ENCODE peak calls at places on chromosomes 6 and 20, in nine cellular contexts. U is mesendoderm; W is CD8-positive, alpha-beta memory T cell; H is lower lobe of right lung; O is heart left ventricle; T is CD8-positive, alpha-beta T cell; Q is stomach; L is PC-3; Z is IMR-90. N is an unnamed sample.

GRCh38 chr6:159943101-159943632 is 25.7 kb upstream of the IGF2R start:
- DNase-seq in O (no peak), U (peak), T (no peak), W (no peak), L (no peak), H (no peak), Z (peak), Q (no peak), N (no peak)

GRCh38 chr6:23243858-23244257 is 674.5 kb downstream of the HDGFL1 start:
- DNase-seq in T (no peak), H (no peak), L (no peak), W (no peak), O (no peak), Q (no peak), Z (no peak), U (no peak), N (no peak)

GRCh38 chr6:74611220-74611619 is 594.6 kb downstream of the COL12A1 start:
- DNase-seq in H (no peak), O (no peak), W (no peak), L (peak), U (no peak), T (no peak), Q (no peak), Z (peak), N (no peak)

GRCh38 chr20:35039146-35039545 is 53.5 kb downstream of the TRPC4AP start:
- DNase-seq in Z (no peak), T (no peak), L (peak), U (no peak), O (no peak), H (peak), W (no peak), Q (peak), N (no peak)

GRCh38 chr6:112232845-112233256 is 21.5 kb downstream of the LAMA4 start:
- DNase-seq in O (no peak), Z (peak), T (no peak), L (no peak), Q (no peak), H (no peak), U (no peak), W (no peak), N (peak)

GRCh38 chr6:144284753-144285547 is at the start of gene UTRN:
- DNase-seq in W (peak), Q (peak), O (peak), U (peak), L (peak), T (peak), H (peak), Z (peak), N (peak)

GRCh38 chr6:70033781-70034180 is 167.4 kb downstream of the COL19A1 start:
- DNase-seq in W (no peak), Z (no peak), Q (no peak), U (no peak), L (no peak), H (no peak), T (no peak), O (no peak), N (no peak)

GRCh38 chr6:48378874-48379407 is 267.9 kb upstream of the PTCHD4 start:
- DNase-seq in Q (no peak), U (no peak), H (no peak), T (no peak), W (no peak), Z (no peak), O (no peak), L (no peak), N (no peak)

GRCh38 chr6:62923728-62924127 is 287.5 kb upstream of the FKBP1C start:
- DNase-seq in T (no peak), Q (no peak), H (no peak), Z (no peak), L (no peak), W (no peak), U (no peak), O (no peak), N (no peak)

GRCh38 chr20:1538655-1539054 is 18.9 kb downstream of the SIRPD start:
- DNase-seq in U (no peak), T (no peak), O (no peak), Q (no peak), L (no peak), Z (no peak), W (no peak), H (no peak), N (no peak)

GRCh38 chr20:41692479-41693135 is 74.4 kb upstream of the CHD6 start:
- DNase-seq in Z (peak), O (peak), Q (peak), U (peak), L (no peak), W (peak), T (peak), H (peak), N (peak)

GRCh38 chr6:45388328-45388727 is 10.6 kb upstream of the SUPT3H start:
- DNase-seq in L (peak), H (no peak), W (no peak), U (no peak), T (no peak), O (no peak), Q (no peak), Z (peak), N (no peak)

GRCh38 chr6:113344969-113345368 is 512.2 kb upstream of the MARCKS start:
- DNase-seq in T (no peak), L (no peak), Z (peak), U (no peak), Q (no peak), W (no peak), H (no peak), O (no peak), N (no peak)

GRCh38 chr6:143607959-143608358 is 69.8 kb upstream of the PHACTR2 start:
- DNase-seq in L (no peak), U (no peak), O (no peak), W (no peak), H (no peak), Q (no peak), T (no peak), Z (no peak), N (no peak)

GRCh38 chr6:4359108-4359710 is 223.8 kb upstream of the ECI2 start:
- DNase-seq in U (no peak), W (no peak), T (no peak), O (no peak), L (no peak), Q (peak), H (no peak), Z (peak), N (peak)

GRCh38 chr6:119446623-119447008 is 97.1 kb upstream of the MAN1A1 start:
- DNase-seq in H (no peak), U (no peak), Z (peak), L (peak), W (no peak), Q (peak), T (no peak), O (no peak), N (peak)

GRCh38 chr6:22878706-22879105 is 309.3 kb downstream of the HDGFL1 start:
- DNase-seq in H (no peak), Z (peak), W (no peak), Q (no peak), L (no peak), U (no peak), O (no peak), T (no peak), N (no peak)

GRCh38 chr6:168852336-168852884 is 401.2 kb downstream of the THBS2 start:
- DNase-seq in W (no peak), L (no peak), U (no peak), H (no peak), O (no peak), Q (no peak), Z (no peak), T (no peak), N (no peak)

GRCh38 chr20:9035129-9035528 is 33.8 kb upstream of the PLCB4 start:
- DNase-seq in Z (peak), U (peak), W (no peak), H (no peak), L (peak), T (no peak), O (no peak), Q (no peak), N (no peak)

GRCh38 chr20:38745757-38746156 is 2.5 kb upstream of the ACTR5 start:
- DNase-seq in O (no peak), Z (no peak), Q (no peak), U (no peak), H (no peak), L (no peak), W (no peak), T (no peak), N (no peak)

GRCh38 chr20:38658879-38659612 is 57.4 kb downstream of the ARHGAP40 start:
- DNase-seq in H (no peak), T (no peak), O (no peak), U (peak), Q (no peak), L (peak), Z (no peak), W (peak), N (no peak)

GRCh38 chr20:58155148-58155925 is 73.1 kb downstream of the ANKRD60 start:
- DNase-seq in O (no peak), W (no peak), U (no peak), T (no peak), Q (no peak), Z (no peak), H (no peak), L (no peak), N (no peak)

GRCh38 chr6:97160280-97160679 is 122.7 kb downstream of the MMS22L start:
- DNase-seq in Z (peak), O (no peak), T (no peak), U (peak), H (no peak), W (no peak), L (no peak), Q (no peak), N (no peak)

GRCh38 chr6:135990855-135991464 is 139.5 kb downstream of the PDE7B start:
- DNase-seq in H (no peak), Q (no peak), U (peak), T (no peak), Z (no peak), L (no peak), W (no peak), O (no peak), N (no peak)

GRCh38 chr20:17229256-17229655 is 2.4 kb downstream of the PCSK2 start:
- DNase-seq in U (peak), W (no peak), Z (no peak), O (no peak), H (no peak), T (no peak), Q (no peak), L (no peak), N (no peak)

DNA sequence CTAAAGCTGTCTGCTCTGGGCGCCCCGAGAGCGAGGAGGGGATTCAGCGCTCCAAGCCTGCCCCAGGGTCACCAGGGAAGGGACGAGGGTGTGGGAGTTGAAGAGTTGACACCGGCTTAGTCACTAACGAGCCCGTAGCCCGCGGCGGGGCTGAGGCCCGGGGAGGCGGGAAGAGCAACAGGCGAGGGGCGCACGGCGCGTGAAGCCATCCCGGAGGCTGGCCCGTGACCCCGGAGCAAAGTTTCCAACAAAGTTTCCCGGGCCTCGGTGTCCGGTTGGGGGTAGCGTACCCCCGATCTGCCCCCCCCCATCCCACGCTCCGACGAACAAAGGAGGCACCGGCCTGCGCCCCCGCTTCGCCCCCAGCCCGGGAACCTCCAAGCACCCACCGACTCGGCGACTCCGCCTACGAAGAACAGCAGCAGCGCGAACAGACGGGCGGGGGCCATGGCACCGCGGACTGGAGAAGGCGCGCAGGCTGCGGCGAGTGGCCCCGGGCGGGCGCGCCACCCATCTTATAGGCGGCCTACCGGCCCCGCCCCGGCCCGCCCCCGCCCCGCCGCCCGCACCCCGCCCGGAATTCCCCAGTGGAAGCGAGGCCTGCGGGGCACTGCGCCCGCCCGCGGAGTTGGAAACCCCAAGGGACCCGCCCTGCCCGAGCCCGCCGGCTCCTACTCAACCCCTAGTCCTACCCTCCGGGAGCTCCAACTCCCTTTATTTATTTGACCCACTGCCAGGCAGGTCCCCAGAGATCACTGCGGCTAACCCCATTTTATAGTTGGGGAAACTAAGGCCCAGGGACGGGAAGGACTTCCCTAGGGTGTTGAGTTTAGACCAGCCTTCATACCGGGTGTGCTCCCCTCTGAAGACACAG is at the start of gene SDC4:
- DNase-seq in U (peak), H (peak), W (peak), O (peak), Z (peak), L (peak), Q (peak), T (peak), N (peak)
- H3K27ac ChIP-seq in U (no peak), H (peak), W (peak), O (peak), Z (peak), L (peak), Q (peak), T (no peak), N (peak)

DNA sequence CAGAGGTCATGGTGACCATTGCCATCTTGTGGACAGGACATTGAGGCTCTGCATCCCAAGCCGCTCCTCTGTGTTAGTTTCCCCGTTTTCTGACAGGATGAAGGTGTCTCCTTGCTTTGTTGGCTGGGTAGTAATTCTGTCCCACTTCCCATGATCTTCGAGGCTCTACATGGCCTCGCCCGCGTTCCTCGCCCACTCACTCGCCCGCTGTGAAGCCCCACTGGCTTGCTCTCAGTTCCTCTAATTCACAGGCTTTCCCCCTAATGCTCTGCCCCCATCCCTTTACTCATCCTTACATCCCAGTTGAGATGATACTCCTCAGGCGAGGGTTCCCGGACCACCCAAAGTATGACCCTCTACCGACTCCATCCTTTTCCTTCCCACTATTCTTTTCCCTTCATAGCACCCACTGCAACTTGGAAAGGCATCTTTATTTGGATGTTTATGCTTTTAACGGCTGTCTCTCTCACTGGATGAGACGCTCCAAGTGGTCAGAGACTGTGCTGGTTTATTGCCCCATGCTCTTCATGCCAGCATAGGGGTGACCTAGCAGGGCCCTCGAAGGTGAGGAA is 511 bp upstream of the SLC35B2 start:
- DNase-seq in U (no peak), H (no peak), Z (no peak), L (no peak), Q (no peak), O (no peak), W (no peak), T (no peak), N (no peak)
- H3K27ac ChIP-seq in U (no peak), H (peak), Z (peak), L (no peak), Q (peak), O (peak), W (peak), T (no peak), N (peak)

GRCh38 chr6:89817481-89817880 is 2.1 kb downstream of the MDN1 start:
- DNase-seq in L (no peak), W (no peak), U (peak), Q (no peak), H (no peak), Z (no peak), T (no peak), O (no peak), N (no peak)
- H3K27ac ChIP-seq in L (no peak), W (no peak), U (peak), Q (no peak), H (no peak), Z (no peak), T (no peak), O (no peak), N (no peak)

GRCh38 chr6:117078624-117079023 is 186.7 kb upstream of the VGLL2 start:
- DNase-seq in H (no peak), T (no peak), O (no peak), Q (no peak), U (no peak), W (no peak), Z (no peak), L (no peak), N (no peak)

GRCh38 chr6:117075218-117075617 is 190.1 kb upstream of the VGLL2 start:
- DNase-seq in O (no peak), U (no peak), T (no peak), Q (no peak), L (no peak), H (no peak), Z (no peak), W (no peak), N (no peak)

GRCh38 chr6:117076076-117076475 is 189.3 kb upstream of the VGLL2 start:
- DNase-seq in H (no peak), W (no peak), L (no peak), O (no peak), Z (no peak), T (no peak), U (peak), Q (no peak), N (no peak)

GRCh38 chr6:117074672-117075071 is 190.7 kb upstream of the VGLL2 start:
- DNase-seq in Q (no peak), T (no peak), W (no peak), H (no peak), Z (no peak), U (peak), O (no peak), L (no peak), N (peak)

DNA sequence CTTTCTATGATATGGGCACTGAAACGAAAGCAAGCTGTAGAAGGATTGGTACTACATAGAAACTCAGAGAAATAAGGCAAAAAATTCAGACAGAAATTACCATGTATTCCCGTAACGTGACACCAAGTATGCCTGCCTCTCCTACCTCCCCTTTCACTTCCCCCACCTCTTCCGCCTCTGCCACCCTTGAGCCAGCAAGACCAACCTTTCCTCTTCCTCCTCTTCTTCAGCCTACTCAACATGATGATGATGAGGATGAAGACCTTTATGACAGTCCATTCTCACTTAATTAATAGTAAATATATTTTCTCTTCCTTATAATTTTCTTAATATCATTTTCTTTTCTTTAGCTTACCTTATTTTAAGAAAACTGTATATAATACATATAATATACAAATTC is 188.1 kb upstream of the VGLL2 start:
- DNase-seq in U (no peak), O (no peak), W (no peak), T (no peak), H (no peak), Q (no peak), L (no peak), Z (no peak), N (no peak)
- H3K27ac ChIP-seq in U (no peak), O (no peak), W (no peak), T (no peak), H (no peak), Q (no peak), L (no peak), Z (no peak), N (no peak)

DNA sequence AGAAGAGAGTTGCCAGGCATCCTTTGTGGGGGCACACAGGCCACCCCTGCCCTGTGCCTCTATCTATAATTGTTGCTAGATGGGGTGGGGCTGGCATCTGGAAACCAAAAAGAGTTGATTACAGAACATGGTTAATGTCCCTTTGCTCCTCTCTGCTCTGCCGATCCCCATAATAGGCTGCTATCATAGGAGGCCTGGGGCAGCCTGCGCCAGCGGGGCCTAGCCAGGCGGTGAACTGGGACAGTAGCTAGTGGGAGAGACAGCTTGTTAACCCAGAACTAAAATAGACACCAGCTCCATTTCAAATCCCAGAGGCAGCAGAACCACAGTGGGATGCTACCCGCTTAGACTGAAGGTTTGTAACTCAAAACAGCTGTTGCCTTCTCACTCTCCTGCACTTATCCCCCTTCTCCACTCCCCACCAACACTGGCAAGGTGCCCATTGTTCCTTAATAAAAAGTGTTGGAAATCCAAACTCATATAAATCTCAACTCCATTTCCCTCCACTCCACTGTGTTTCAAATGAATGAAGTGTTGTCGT is 98.5 kb downstream of the SSR1 start:
- DNase-seq in Z (no peak), W (no peak), Q (no peak), H (no peak), T (no peak), L (no peak), U (no peak), O (no peak), N (no peak)
- H3K27ac ChIP-seq in Z (no peak), W (no peak), Q (no peak), H (no peak), T (no peak), L (no peak), U (no peak), O (peak), N (peak)

GRCh38 chr6:44278316-44278715 is 8.1 kb downstream of the TMEM151B start:
- DNase-seq in U (no peak), Q (no peak), L (no peak), W (no peak), H (no peak), Z (no peak), O (no peak), T (no peak), N (no peak)
- H3K27ac ChIP-seq in U (no peak), Q (no peak), L (no peak), W (no peak), H (no peak), Z (no peak), O (no peak), T (no peak), N (no peak)

GRCh38 chr6:165655191-165655590 is 7.8 kb downstream of the PDE10A start:
- DNase-seq in W (no peak), Q (no peak), H (no peak), U (no peak), T (no peak), O (no peak), L (no peak), Z (no peak), N (no peak)

GRCh38 chr6:165653196-165653595 is 9.8 kb downstream of the PDE10A start:
- DNase-seq in Z (peak), U (no peak), O (no peak), L (no peak), W (no peak), H (no peak), Q (no peak), T (no peak), N (no peak)

GRCh38 chr6:165654144-165654543 is 8.9 kb downstream of the PDE10A start:
- DNase-seq in O (no peak), H (no peak), Q (no peak), W (no peak), T (no peak), Z (no peak), U (no peak), L (no peak), N (no peak)

GRCh38 chr6:165653607-165654006 is 9.4 kb downstream of the PDE10A start:
- DNase-seq in Q (no peak), H (no peak), W (no peak), U (no peak), O (no peak), L (no peak), Z (no peak), T (no peak), N (no peak)

GRCh38 chr6:165652766-165653165 is 10.3 kb downstream of the PDE10A start:
- DNase-seq in Z (no peak), O (no peak), H (no peak), W (no peak), L (no peak), Q (no peak), T (no peak), U (no peak), N (no peak)
- H3K27ac ChIP-seq in Z (no peak), O (no peak), H (no peak), W (no peak), L (no peak), Q (no peak), T (no peak), U (no peak), N (no peak)

GRCh38 chr6:151091571-151091970 is 148.2 kb upstream of the AKAP12 start:
- DNase-seq in Z (no peak), Q (no peak), L (peak), U (no peak), W (no peak), T (no peak), H (no peak), O (no peak), N (no peak)

GRCh38 chr6:151092561-151092960 is 147.2 kb upstream of the AKAP12 start:
- DNase-seq in Q (no peak), W (no peak), H (no peak), L (peak), U (no peak), T (no peak), O (no peak), Z (no peak), N (no peak)

GRCh38 chr6:151089916-151090443 is 149.8 kb upstream of the AKAP12 start:
- DNase-seq in W (no peak), U (no peak), T (no peak), O (no peak), Z (no peak), L (no peak), Q (no peak), H (no peak), N (no peak)

GRCh38 chr6:151087861-151088598 is 151.7 kb upstream of the AKAP12 start:
- DNase-seq in L (no peak), O (peak), U (no peak), W (no peak), T (no peak), Z (peak), Q (no peak), H (no peak), N (peak)

GRCh38 chr6:151088599-151088935 is 151.2 kb upstream of the AKAP12 start:
- DNase-seq in H (no peak), Q (no peak), O (no peak), T (no peak), Z (no peak), U (no peak), W (no peak), L (no peak), N (no peak)
- H3K27ac ChIP-seq in H (peak), Q (no peak), O (peak), T (no peak), Z (no peak), U (no peak), W (no peak), L (no peak), N (no peak)

N was measured in heart right ventricle.